ENCODE peak calls at places on chromosomes 11 and 22, in nine cellular contexts. W is left ventricle myocardium inferior, J is epithelial cell of esophagus, E is transverse colon, U is body of pancreas, O is bronchial epithelial cell, I is GM12865, S is suprapubic skin, N is SK-N-SH. F is an unnamed sample.

GRCh38 chr11:68329993-68330699 is 17.8 kb downstream of the LRP5 start:
- DNase-seq in W (no peak), J (peak), E (no peak), U (peak), O (no peak), I (no peak), S (no peak), N (peak), F (no peak)

GRCh38 chr22:44755418-44755817 is 3.0 kb downstream of the ARHGAP8 start:
- DNase-seq in W (no peak), J (no peak), E (no peak), U (no peak), O (no peak), I (no peak), S (no peak), N (no peak), F (no peak)

GRCh38 chr11:124481365-124482323 is 36.1 kb upstream of the OR8B8 start:
- DNase-seq in W (no peak), J (peak), E (no peak), U (no peak), O (peak), I (peak), S (no peak), N (peak), F (peak)

GRCh38 chr11:12606597-12606996 is 67.6 kb upstream of the TEAD1 start:
- DNase-seq in W (no peak), J (peak), E (no peak), U (no peak), O (peak), I (no peak), S (no peak), N (no peak), F (peak)

GRCh38 chr11:64233913-64234839 is at the start of gene VEGFB:
- DNase-seq in W (peak), J (peak), E (peak), U (peak), O (no peak), I (peak), S (no peak), N (peak), F (no peak)

GRCh38 chr22:22935546-22936157 is 48.0 kb downstream of the IGLL5 start:
- DNase-seq in W (no peak), J (no peak), E (peak), U (no peak), O (no peak), I (peak), S (no peak), N (no peak), F (no peak)

GRCh38 chr11:11948242-11948947 is 60.0 kb downstream of the DKK3 start:
- DNase-seq in W (no peak), J (peak), E (no peak), U (no peak), O (peak), I (no peak), S (no peak), N (no peak), F (no peak)

GRCh38 chr11:69216609-69217008 is 60.9 kb downstream of the SMIM38 start:
- DNase-seq in W (no peak), J (no peak), E (no peak), U (no peak), O (no peak), I (no peak), S (no peak), N (no peak), F (no peak)

GRCh38 chr11:129815596-129816461 is at the start of gene TMEM45B:
- DNase-seq in W (no peak), J (no peak), E (peak), U (peak), O (no peak), I (no peak), S (no peak), N (peak), F (no peak)

GRCh38 chr22:19035474-19036228 is 86.6 kb downstream of the DGCR2 start:
- DNase-seq in W (no peak), J (no peak), E (no peak), U (no peak), O (no peak), I (peak), S (peak), N (no peak), F (peak)

GRCh38 chr22:26642465-26643367 is 14.7 kb upstream of the MIAT start:
- DNase-seq in W (peak), J (no peak), E (peak), U (no peak), O (no peak), I (peak), S (no peak), N (no peak), F (peak)

GRCh38 chr11:74849525-74850391 is 99.1 kb downstream of the XRRA1 start:
- DNase-seq in W (no peak), J (peak), E (no peak), U (no peak), O (peak), I (no peak), S (no peak), N (no peak), F (peak)

GRCh38 chr11:56876621-56877312 is 111.9 kb upstream of the OR5AK2 start:
- DNase-seq in W (no peak), J (peak), E (no peak), U (no peak), O (peak), I (no peak), S (no peak), N (no peak), F (peak)

GRCh38 chr11:103807806-103808205 is 228.6 kb upstream of the DDI1 start:
- DNase-seq in W (no peak), J (peak), E (no peak), U (no peak), O (peak), I (no peak), S (no peak), N (no peak), F (peak)

GRCh38 chr11:134527382-134528243 is 115.6 kb upstream of the B3GAT1 start:
- DNase-seq in W (no peak), J (no peak), E (no peak), U (no peak), O (no peak), I (no peak), S (peak), N (no peak), F (no peak)

GRCh38 chr22:19579113-19579811 is 55.1 kb upstream of the CLDN5 start:
- DNase-seq in W (no peak), J (no peak), E (no peak), U (no peak), O (no peak), I (no peak), S (no peak), N (no peak), F (no peak)

GRCh38 chr11:15714641-15715399 is 600.1 kb downstream of the INSC start:
- DNase-seq in W (no peak), J (no peak), E (no peak), U (no peak), O (no peak), I (no peak), S (no peak), N (no peak), F (no peak)

GRCh38 chr22:37211075-37211852 is 1.0 kb downstream of the SSTR3 start:
- DNase-seq in W (no peak), J (no peak), E (no peak), U (no peak), O (no peak), I (no peak), S (no peak), N (no peak), F (no peak)

GRCh38 chr11:122727101-122727929 is 71.8 kb downstream of the UBASH3B start:
- DNase-seq in W (no peak), J (no peak), E (peak), U (no peak), O (no peak), I (peak), S (no peak), N (peak), F (no peak)

GRCh38 chr22:47062126-47062525 is 299.7 kb downstream of the TBC1D22A start:
- DNase-seq in W (peak), J (no peak), E (peak), U (peak), O (no peak), I (no peak), S (no peak), N (no peak), F (no peak)

GRCh38 chr11:8209208-8209807 is 40.5 kb upstream of the RIC3 start:
- DNase-seq in W (peak), J (no peak), E (no peak), U (peak), O (no peak), I (peak), S (no peak), N (no peak), F (no peak)

GRCh38 chr22:45426387-45426786 is 12.9 kb downstream of the RIBC2 start:
- DNase-seq in W (no peak), J (no peak), E (no peak), U (no peak), O (no peak), I (no peak), S (peak), N (no peak), F (no peak)

GRCh38 chr11:112366777-112367176 is 106.1 kb upstream of the PLET1 start:
- DNase-seq in W (no peak), J (peak), E (no peak), U (no peak), O (no peak), I (no peak), S (no peak), N (no peak), F (peak)

GRCh38 chr11:2298131-2298794 is 3.5 kb downstream of the C11orf21 start:
- DNase-seq in W (no peak), J (no peak), E (no peak), U (no peak), O (no peak), I (no peak), S (no peak), N (no peak), F (no peak)

GRCh38 chr11:70608568-70609314 is 210.4 kb downstream of the CTTN start:
- DNase-seq in W (no peak), J (no peak), E (no peak), U (no peak), O (peak), I (no peak), S (no peak), N (no peak), F (peak)
- H3K4me3 ChIP-seq in W (no peak), J (no peak), E (no peak), U (no peak), O (no peak), I (no peak), S (no peak), N (no peak), F (no peak)

GRCh38 chr11:70944636-70945035 is 307.7 kb downstream of the SHANK2 start:
- DNase-seq in W (no peak), J (no peak), E (no peak), U (no peak), O (no peak), I (no peak), S (no peak), N (no peak), F (no peak)
- TF ChIP-seq CTCF in W (no peak), J (no peak), E (no peak), U (no peak), O (no peak), I (no peak), S (no peak), N (no peak), F (no peak)

GRCh38 chr11:9701799-9702198 is 37.9 kb downstream of the SWAP70 start:
- DNase-seq in W (no peak), J (no peak), E (no peak), U (no peak), O (no peak), I (no peak), S (no peak), N (no peak), F (no peak)
- H3K4me3 ChIP-seq in W (no peak), J (no peak), E (no peak), U (no peak), O (no peak), I (no peak), S (no peak), N (no peak), F (no peak)

DNA sequence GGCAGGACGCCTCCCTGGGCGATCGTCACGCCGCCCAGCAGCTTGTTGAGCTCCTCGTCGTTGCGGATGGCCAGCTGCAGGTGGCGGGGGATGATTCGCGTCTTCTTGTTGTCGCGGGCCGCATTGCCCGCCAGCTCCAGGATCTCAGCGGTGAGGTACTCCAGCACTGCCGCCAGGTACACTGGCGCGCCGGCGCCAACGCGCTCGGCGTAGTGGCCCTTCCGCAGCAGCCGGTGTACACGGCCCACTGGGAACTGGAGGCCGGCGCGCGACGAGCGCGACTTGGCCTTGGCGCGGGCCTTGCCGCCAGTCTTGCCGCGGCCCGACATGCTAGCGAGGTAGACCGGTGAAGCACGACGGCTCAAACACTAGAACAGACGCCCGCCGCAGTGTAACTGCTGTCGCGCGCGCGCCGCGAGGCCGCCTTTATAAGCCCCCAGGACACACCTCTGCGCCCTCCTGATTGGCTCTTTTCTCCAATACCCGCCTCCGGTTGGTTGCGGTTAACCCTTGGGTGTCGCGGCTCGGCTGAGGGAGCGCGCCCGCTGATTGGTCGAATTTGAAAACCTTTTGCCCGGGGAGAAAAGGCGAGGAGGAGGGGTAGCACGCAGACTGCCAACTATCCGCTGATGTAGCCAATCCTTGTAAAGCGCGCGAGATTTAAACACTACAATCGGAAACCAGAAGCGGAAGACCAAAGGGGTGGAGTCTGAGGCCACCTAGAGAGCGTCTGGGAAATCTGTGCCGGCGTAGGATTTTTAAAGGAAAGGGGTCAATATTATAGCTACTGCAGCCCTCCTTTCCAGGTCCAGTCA is 6.4 kb downstream of the DPAGT1 start:
- DNase-seq in W (peak), J (peak), E (peak), U (peak), O (peak), I (peak), S (peak), N (peak), F (peak)
- TF ChIP-seq CTCF in W (peak), J (no peak), E (peak), U (peak), O (no peak), I (no peak), S (no peak), N (peak), F (no peak)

F was measured in cardiac fibroblast.